ENCODE peak calls at places on chromosome 7, in ten cellular contexts. A is Panc1; Y is hepatocyte; G is testis; I is fibroblast of lung; M is CD8-positive, alpha-beta memory T cell; E is SJSA1; S is PC-9; O is CD8-positive, alpha-beta T cell; D is effector memory CD4-positive, alpha-beta T cell. U is an unnamed sample.

GRCh38 chr7:542935-543789 is 23.5 kb upstream of the PDGFA start:
- DNase-seq in Y (peak; percentile 61), G (no peak), O (no peak), D (no peak), A (peak; percentile 64), I (peak; percentile 94), E (peak; percentile 95), S (peak; percentile 89), M (no peak), U (no peak)

GRCh38 chr7:17663056-17663675 is 277.1 kb downstream of the SNX13 start:
- DNase-seq in I (peak; percentile 93), E (peak; percentile 66), G (no peak), A (no peak), S (peak; percentile 63), O (no peak), D (no peak), M (no peak), Y (peak; percentile 19), U (no peak)

GRCh38 chr7:29881724-29882123 is 75.4 kb downstream of the WIPF3 start:
- DNase-seq in O (no peak), E (no peak), S (no peak), I (no peak), G (peak; percentile 54), Y (no peak), D (no peak), M (no peak), A (no peak), U (no peak)

GRCh38 chr7:41870505-41871138 is 167.7 kb upstream of the INHBA start:
- DNase-seq in Y (no peak), I (peak; percentile 25), A (no peak), M (no peak), G (no peak), D (no peak), O (no peak), E (no peak), S (no peak), U (no peak)

GRCh38 chr7:66016131-66016461 is 34.1 kb upstream of the GUSB start:
- DNase-seq in D (no peak), A (no peak), S (peak; percentile 71), G (no peak), Y (peak; percentile 30), E (peak; percentile 74), M (no peak), I (peak; percentile 57), O (no peak), U (no peak)

GRCh38 chr7:124124201-124124600 is 91.3 kb upstream of the TMEM229A start:
- DNase-seq in S (no peak), E (no peak), Y (no peak), M (no peak), O (no peak), G (no peak), A (no peak), D (no peak), I (no peak), U (no peak)

GRCh38 chr7:94252971-94253370 is 141.7 kb upstream of the COL1A2 start:
- DNase-seq in Y (no peak), M (no peak), G (no peak), D (no peak), I (no peak), O (no peak), A (no peak), S (no peak), E (no peak), U (no peak)

GRCh38 chr7:23261843-23262452 is 15.4 kb downstream of the GPNMB start:
- DNase-seq in G (peak; percentile 62), Y (peak; percentile 81), O (peak; percentile 61), S (peak; percentile 62), M (peak; percentile 29), E (peak; percentile 30), I (peak; percentile 50), A (peak; percentile 36), D (peak; percentile 19), U (peak; percentile 84)

GRCh38 chr7:104534149-104534548 is 205.7 kb downstream of the LHFPL3 start:
- DNase-seq in G (no peak), S (no peak), O (no peak), I (no peak), D (no peak), A (no peak), M (no peak), Y (no peak), E (no peak), U (no peak)

GRCh38 chr7:99008921-99009530 is 130.7 kb downstream of the TRRAP start:
- DNase-seq in Y (no peak), E (no peak), M (no peak), O (peak; percentile 40), G (peak; percentile 8), D (no peak), I (no peak), S (no peak), A (no peak), U (no peak)

GRCh38 chr7:150927157-150927953 is 50.8 kb downstream of the KCNH2 start:
- DNase-seq in A (no peak), Y (no peak), O (no peak), M (no peak), S (no peak), G (no peak), D (no peak), E (no peak), I (no peak), U (no peak)

GRCh38 chr7:138753611-138754010 is 44.2 kb upstream of the TMEM213 start:
- DNase-seq in S (no peak), I (no peak), A (no peak), E (no peak), Y (no peak), D (no peak), O (no peak), G (no peak), M (no peak), U (no peak)

GRCh38 chr7:130814753-130815152 is 80.7 kb upstream of the KLF14 start:
- DNase-seq in M (no peak), O (no peak), D (no peak), G (peak; percentile 31), Y (no peak), A (no peak), I (peak; percentile 34), S (no peak), E (no peak), U (no peak)

GRCh38 chr7:897771-898376 is 21.5 kb downstream of the GET4 start:
- DNase-seq in A (no peak), I (no peak), O (no peak), S (no peak), E (no peak), Y (peak; percentile 46), G (no peak), M (no peak), D (no peak), U (peak; percentile 79)

GRCh38 chr7:33155811-33156210 is 26.4 kb downstream of the BBS9 start:
- DNase-seq in O (no peak), A (no peak), G (no peak), D (no peak), Y (no peak), I (peak; percentile 95), M (no peak), S (no peak), E (no peak), U (no peak)

DNA sequence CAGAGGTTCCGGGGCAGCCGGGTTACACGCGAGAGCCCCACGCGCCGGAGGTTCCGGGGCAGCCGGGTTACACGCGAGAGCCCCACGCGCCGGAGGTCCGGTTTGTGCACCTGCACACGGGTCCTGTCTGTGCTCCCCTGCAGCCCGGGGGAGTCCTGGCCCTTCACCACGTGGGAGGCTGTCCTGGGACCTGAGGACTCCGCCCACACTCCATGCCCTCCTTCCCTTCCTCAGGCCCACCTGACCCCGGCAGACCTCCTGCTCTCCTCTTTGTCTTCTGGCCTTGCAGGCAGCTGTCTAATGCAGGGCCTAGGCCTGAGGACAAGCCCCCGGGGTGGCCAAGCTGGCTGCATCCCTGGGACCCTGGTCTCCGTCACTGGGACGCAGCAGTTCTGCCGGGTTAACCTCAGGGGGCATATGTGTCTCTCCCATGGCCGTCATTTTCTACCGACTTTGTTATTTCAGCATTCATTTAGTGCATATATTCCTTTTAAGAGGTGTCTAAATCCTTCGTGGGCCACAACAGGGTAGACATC is 374.6 kb downstream of the DNAJB6 start:
- DNase-seq in S (no peak), G (no peak), Y (no peak), M (no peak), O (no peak), I (no peak), D (no peak), A (no peak), E (no peak), U (peak; percentile 58)
- H3K27me3 ChIP-seq in S (peaks cover 83% of the 10 kb centered on the region), G (no peaks in the 10 kb centered on the region), Y (no peaks in the 10 kb centered on the region), M (peaks cover 6% of the 10 kb centered on the region), O (no peaks in the 10 kb centered on the region), I (no peaks in the 10 kb centered on the region), D (no peaks in the 10 kb centered on the region), A (peaks cover 6% of the 10 kb centered on the region), E (no peaks in the 10 kb centered on the region), U (peaks cover 3% of the 10 kb centered on the region)

GRCh38 chr7:12178317-12178716 is 32.8 kb upstream of the TMEM106B start:
- DNase-seq in I (no peak), A (no peak), D (no peak), S (no peak), M (no peak), Y (no peak), G (no peak), E (no peak), O (no peak), U (no peak)

GRCh38 chr7:12174931-12175330 is 36.2 kb upstream of the TMEM106B start:
- DNase-seq in I (peak; percentile 86), Y (no peak), G (no peak), O (no peak), D (no peak), E (no peak), M (no peak), S (no peak), A (no peak), U (no peak)
- H3K27ac ChIP-seq in I (no peak overlapping the region), Y (no peak overlapping the region), G (no peak overlapping the region), O (no peak overlapping the region), D (no peak overlapping the region), E (no peak overlapping the region), M (no peak overlapping the region), S (no peak overlapping the region), A (no peak overlapping the region), U (no peak overlapping the region)

GRCh38 chr7:121411597-121411979 is 15.5 kb upstream of the FAM3C start:
- DNase-seq in G (no peak), S (no peak), A (no peak), I (no peak), E (no peak), D (no peak), Y (no peak), M (no peak), O (no peak), U (no peak)
- H3K27me3 ChIP-seq in G (no peaks in the 10 kb centered on the region), S (no peaks in the 10 kb centered on the region), A (no peaks in the 10 kb centered on the region), I (no peaks in the 10 kb centered on the region), E (no peaks in the 10 kb centered on the region), D (no peaks in the 10 kb centered on the region), Y (no peaks in the 10 kb centered on the region), M (no peaks in the 10 kb centered on the region), O (no peaks in the 10 kb centered on the region), U (no peaks in the 10 kb centered on the region)

DNA sequence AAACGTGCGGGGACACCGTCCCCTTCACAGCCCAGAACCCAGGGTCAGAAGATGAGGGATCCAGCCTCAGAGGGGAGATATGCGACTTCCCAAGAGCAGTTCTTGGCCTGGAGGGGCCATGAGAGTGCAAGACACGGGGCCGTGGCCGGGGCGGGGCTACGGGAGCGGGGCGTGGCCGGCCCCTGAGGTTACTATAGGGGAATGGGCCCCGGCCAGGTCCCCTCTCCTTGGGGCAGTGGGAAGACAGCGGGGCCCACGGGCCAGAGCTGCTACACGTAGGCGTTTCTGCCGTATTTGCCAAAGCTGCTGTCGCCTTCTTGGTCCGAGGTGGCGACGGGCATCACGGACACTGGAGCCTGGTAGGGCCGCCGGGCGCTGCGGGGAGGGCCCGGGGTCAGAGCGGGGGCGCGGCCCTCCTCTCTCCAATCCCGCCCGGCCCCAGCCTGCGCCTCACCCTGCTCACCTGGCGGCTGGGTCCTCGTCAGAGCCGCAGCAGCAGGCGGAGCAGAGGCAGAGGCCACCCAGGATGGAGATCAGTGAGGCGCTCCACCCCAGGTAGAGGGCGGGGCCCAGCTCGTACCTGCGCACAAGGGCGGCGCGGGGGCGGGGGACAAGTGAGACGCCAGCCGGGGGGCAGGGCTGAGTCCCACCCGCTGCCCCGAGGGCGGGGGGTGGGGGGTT is 5.3 kb downstream of the CLDN15 start:
- DNase-seq in M (no peak), S (peak; percentile 63), I (no peak), D (no peak), O (no peak), A (no peak), Y (peak; percentile 90), G (peak; percentile 47), E (no peak), U (peak; percentile 71)
- H3K27ac ChIP-seq in M (no peak overlapping the region), S (peak overlapping the region; percentile 44), I (no peak overlapping the region), D (no peak overlapping the region), O (no peak overlapping the region), A (peak overlapping the region; percentile 49), Y (peak overlapping the region; percentile 88), G (no peak overlapping the region), E (no peak overlapping the region), U (peak overlapping the region; percentile 60)